ENCODE peak calls at places on chromosomes 11 and 22, in eight cellular contexts. T, N, X, H, Z, M, J and G are unnamed samples.

GRCh38 chr22:39453765-39454378 is 2.9 kb upstream of the MGAT3 start:
- DNase-seq in M (no peak), Z (peak), J (no peak), T (no peak), N (no peak), H (no peak), X (no peak), G (no peak)

GRCh38 chr11:116614306-116615210 is 158.2 kb downstream of the BUD13 start:
- DNase-seq in Z (no peak), N (no peak), J (no peak), T (no peak), X (no peak), H (no peak), M (no peak), G (no peak)

GRCh38 chr11:74577624-74578396 is 14.6 kb upstream of the POLD3 start:
- DNase-seq in N (peak), M (no peak), Z (no peak), H (no peak), T (peak), X (no peak), J (no peak), G (no peak)

GRCh38 chr11:107562647-107563208 is 2.8 kb downstream of the ALKBH8 start:
- DNase-seq in N (no peak), T (no peak), M (no peak), H (peak), J (peak), Z (peak), X (no peak), G (no peak)

GRCh38 chr11:96794152-96794551 is 404.3 kb downstream of the JRKL start:
- DNase-seq in H (no peak), N (no peak), X (no peak), M (no peak), Z (no peak), T (no peak), J (no peak), G (no peak)

GRCh38 chr11:15958939-15959338 is 397.4 kb downstream of the SOX6 start:
- DNase-seq in M (no peak), Z (no peak), H (no peak), T (no peak), N (no peak), J (no peak), X (no peak), G (no peak)

GRCh38 chr22:35135165-35135564 is 69.2 kb downstream of the ISX start:
- DNase-seq in Z (no peak), J (no peak), H (no peak), T (no peak), M (no peak), X (no peak), N (no peak), G (no peak)

GRCh38 chr11:83115992-83116641 is 40.8 kb upstream of the PCF11 start:
- DNase-seq in T (no peak), X (no peak), H (no peak), M (no peak), Z (no peak), J (no peak), N (no peak), G (no peak)

GRCh38 chr11:12028303-12028702 is 19.9 kb upstream of the DKK3 start:
- DNase-seq in Z (no peak), H (no peak), X (no peak), J (no peak), M (no peak), N (no peak), T (no peak), G (no peak)

GRCh38 chr22:48939441-48940265 is 888.0 kb downstream of the BRD1 start:
- DNase-seq in X (no peak), N (no peak), Z (no peak), J (no peak), T (no peak), H (no peak), M (no peak), G (no peak)

GRCh38 chr11:60127311-60127811 is 38.9 kb downstream of the MS4A2 start:
- DNase-seq in H (no peak), T (no peak), J (peak), Z (no peak), X (no peak), N (no peak), M (no peak), G (no peak)

GRCh38 chr22:49961601-49962011 is 1.0 kb downstream of the PIM3 start:
- DNase-seq in N (no peak), H (no peak), X (no peak), M (peak), J (no peak), Z (peak), T (no peak), G (no peak)

GRCh38 chr11:12777208-12777874 is 103.1 kb downstream of the TEAD1 start:
- DNase-seq in N (peak), J (no peak), T (no peak), M (no peak), H (no peak), Z (peak), X (no peak), G (no peak)

GRCh38 chr22:18076060-18076497 is 1.7 kb upstream of the PEX26 start:
- DNase-seq in H (peak), T (peak), M (peak), Z (peak), J (no peak), N (peak), X (no peak), G (peak)